ENCODE peak calls at places on chromosome 16, in six cellular contexts. C, M, L, H, N and J are unnamed samples.

GRCh38 chr16:9077001-9077809 is 14.2 kb upstream of the HAPSTR1 start:
- DNase-seq in C (no peak), N (no peak), M (peak; percentile 88), L (peak; percentile 79), H (peak; percentile 47), J (no peak)

GRCh38 chr16:17194190-17194780 is 276.5 kb downstream of the XYLT1 start:
- DNase-seq in L (peak; percentile 16), H (peak; percentile 24), N (peak; percentile 66), C (no peak), M (no peak), J (peak; percentile 58)

GRCh38 chr16:65372171-65372570 is 250.3 kb upstream of the CDH11 start:
- DNase-seq in H (no peak), L (no peak), C (no peak), N (no peak), M (peak; percentile 31), J (no peak)

GRCh38 chr16:14301150-14302030 is 230.3 kb downstream of the MRTFB start:
- DNase-seq in N (no peak), L (peak; percentile 79), M (peak; percentile 41), C (peak; percentile 12), H (no peak), J (peak; percentile 59)

GRCh38 chr16:2190659-2191445 is 5.6 kb downstream of the CASKIN1 start:
- DNase-seq in L (no peak), N (no peak), M (no peak), H (no peak), C (no peak), J (no peak)

GRCh38 chr16:74503412-74503811 is 82.1 kb upstream of the CLEC18B start:
- DNase-seq in L (no peak), H (no peak), C (no peak), N (no peak), M (no peak), J (no peak)

GRCh38 chr16:12413393-12413792 is 390.3 kb downstream of the CPPED1 start:
- DNase-seq in L (no peak), N (no peak), C (no peak), H (no peak), M (no peak), J (no peak)

GRCh38 chr16:11629071-11630030 is 38.9 kb upstream of the SNN start:
- DNase-seq in C (no peak), L (no peak), H (no peak), M (no peak), N (peak; percentile 68), J (no peak)

GRCh38 chr16:27448531-27449433 is 46.8 kb downstream of the IL21R start:
- DNase-seq in L (no peak), H (no peak), C (no peak), M (no peak), N (no peak), J (no peak)

GRCh38 chr16:68298907-68299515 is 11.7 kb downstream of the SLC7A6OS start:
- DNase-seq in L (no peak), C (no peak), M (peak; percentile 96), H (no peak), N (no peak), J (no peak)

GRCh38 chr16:6674071-6674470 is 658.6 kb upstream of the RBFOX1 start:
- DNase-seq in N (no peak), C (no peak), M (no peak), L (no peak), H (no peak), J (no peak)

GRCh38 chr16:24838554-24839266 is 7.1 kb upstream of the SLC5A11 start:
- DNase-seq in H (no peak), N (no peak), C (peak; percentile 91), L (peak; percentile 80), M (peak; percentile 69), J (no peak)

GRCh38 chr16:69309316-69309715 is 1.8 kb upstream of the VPS4A start:
- DNase-seq in M (no peak), N (no peak), H (no peak), C (peak; percentile 26), L (no peak), J (no peak)

GRCh38 chr16:29857133-29857760 is 5.8 kb downstream of the CDIPT start:
- DNase-seq in N (no peak), H (no peak), L (no peak), M (no peak), C (no peak), J (no peak)

GRCh38 chr16:49340466-49340865 is 33.1 kb upstream of the C16orf78 start:
- DNase-seq in N (no peak), M (no peak), C (no peak), H (no peak), L (no peak), J (no peak)

GRCh38 chr16:47311738-47312505 is 148.9 kb downstream of the ITFG1 start:
- DNase-seq in N (no peak), H (peak; percentile 6), C (peak; percentile 32), L (peak; percentile 10), M (peak; percentile 85), J (no peak)

GRCh38 chr16:46801428-46802049 is 29.4 kb downstream of the C16orf87 start:
- DNase-seq in N (no peak), L (peak; percentile 37), M (peak; percentile 26), H (no peak), C (peak; percentile 18), J (no peak)

GRCh38 chr16:14215941-14216340 is 144.8 kb downstream of the MRTFB start:
- DNase-seq in M (no peak), C (no peak), N (no peak), L (no peak), H (no peak), J (no peak)

GRCh38 chr16:9969580-9969979 is 212.6 kb downstream of the GRIN2A start:
- DNase-seq in L (no peak), C (no peak), M (no peak), H (no peak), N (no peak), J (no peak)

GRCh38 chr16:73232555-73233422 is 184.9 kb upstream of the ZFHX3 start:
- DNase-seq in L (peak; percentile 92), H (peak; percentile 36), M (no peak), N (no peak), C (no peak), J (peak; percentile 60)

GRCh38 chr16:81380932-81381331 is 63.7 kb upstream of the CMIP start:
- DNase-seq in L (no peak), H (no peak), M (no peak), C (no peak), N (no peak), J (no peak)

GRCh38 chr16:763386-763785 is 2.9 kb downstream of the MSLN start:
- DNase-seq in L (peak; percentile 49), C (no peak), M (no peak), N (no peak), H (no peak), J (no peak)

GRCh38 chr16:26316683-26317464 is 625.1 kb downstream of the HS3ST4 start:
- DNase-seq in C (no peak), N (no peak), L (no peak), H (no peak), M (no peak), J (no peak)

GRCh38 chr16:17305694-17306093 is 165.1 kb downstream of the XYLT1 start:
- DNase-seq in M (no peak), L (no peak), H (no peak), C (no peak), N (no peak), J (no peak)

GRCh38 chr16:13264749-13265552 is 363.6 kb downstream of the SHISA9 start:
- DNase-seq in N (no peak), L (no peak), H (no peak), C (no peak), M (no peak), J (no peak)

GRCh38 chr16:69893086-69893485 is 58.0 kb upstream of the CLEC18A start:
- DNase-seq in H (no peak), C (no peak), M (no peak), N (no peak), L (no peak), J (no peak)

GRCh38 chr16:28974007-28974436 is 556 bp upstream of the SPNS1 start:
- DNase-seq in L (peak; percentile 73), C (peak; percentile 68), M (peak; percentile 61), H (peak; percentile 23), N (peak; percentile 67), J (peak; percentile 60)

GRCh38 chr16:53220585-53220984 is 165.8 kb downstream of the CHD9 start:
- DNase-seq in C (peak; percentile 71), L (peak; percentile 49), H (no peak), N (no peak), M (no peak), J (no peak)

GRCh38 chr16:30185141-30185682 is 1.8 kb downstream of the CORO1A start:
- DNase-seq in C (no peak), H (no peak), L (no peak), N (peak; percentile 47), M (no peak), J (no peak)

GRCh38 chr16:31476305-31477219 is 4.6 kb downstream of the TGFB1I1 start:
- DNase-seq in M (no peak), L (no peak), C (no peak), H (no peak), N (peak; percentile 94), J (no peak)

GRCh38 chr16:27779719-27780161 is 229.8 kb downstream of the KATNIP start:
- DNase-seq in N (peak; percentile 66), M (peak; percentile 46), L (peak; percentile 33), C (no peak), H (no peak), J (peak; percentile 60)

GRCh38 chr16:67526149-67526732 is 2.4 kb upstream of the RIPOR1 start:
- DNase-seq in L (no peak), C (no peak), N (no peak), M (peak; percentile 78), H (no peak), J (no peak)

GRCh38 chr16:48432136-48432535 is 46.9 kb upstream of the SIAH1 start:
- DNase-seq in C (no peak), H (no peak), M (peak; percentile 16), L (no peak), N (no peak), J (no peak)

GRCh38 chr16:57299719-57300386 is 15.4 kb upstream of the PLLP start:
- DNase-seq in C (peak; percentile 95), L (peak; percentile 97), H (peak; percentile 90), N (peak; percentile 89), M (peak; percentile 91), J (peak; percentile 91)
- H3K4me3 ChIP-seq in C (peak overlapping the region; percentile 23), L (peak overlapping the region; percentile 46), H (peak overlapping the region; percentile 32), N (peak overlapping the region; percentile 56), M (peak overlapping the region; percentile 68), J (peak overlapping the region; percentile 41)

GRCh38 chr16:22424161-22424937 is 49.9 kb upstream of the CDR2 start:
- DNase-seq in N (no peak), M (no peak), C (no peak), H (no peak), L (no peak), J (peak; percentile 76)
- TF ChIP-seq CTCF in N (no peak), M (no peak), C (no peak), H (no peak), L (no peak), J (no peak)

DNA sequence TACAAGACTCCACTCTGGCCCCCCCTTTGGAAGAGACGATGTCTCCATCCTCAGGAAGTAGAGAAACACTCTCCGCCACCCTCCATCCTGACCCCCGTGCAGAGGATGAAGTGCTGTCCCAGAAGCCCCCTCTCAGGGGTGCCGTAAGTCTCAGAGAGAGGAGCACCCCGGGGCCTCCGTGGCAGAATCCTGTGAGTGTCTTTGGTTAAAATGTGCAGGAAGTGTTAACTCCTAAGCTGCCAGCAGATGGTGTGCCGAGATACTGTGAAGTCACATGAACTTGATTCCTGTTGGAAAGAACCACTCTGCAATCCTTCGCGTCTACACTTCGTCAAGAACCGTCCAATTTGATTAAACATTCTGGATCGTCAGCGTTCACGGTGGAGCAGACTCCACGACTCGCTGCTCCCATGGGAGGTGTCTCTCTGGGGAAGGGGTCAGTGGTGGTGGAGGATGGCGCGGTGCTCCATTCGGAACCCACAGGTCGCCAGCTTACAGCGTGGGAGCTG is 5.6 kb downstream of the BANP start:
- DNase-seq in M (peak; percentile 71), C (peak; percentile 54), H (no peak), L (peak; percentile 57), N (no peak), J (no peak)
- H3K4me3 ChIP-seq in M (no peak overlapping the region), C (no peak overlapping the region), H (no peak overlapping the region), L (no peak overlapping the region), N (peak overlapping the region; percentile 15), J (no peak overlapping the region)

GRCh38 chr16:87203060-87203656 is 114.0 kb downstream of the C16orf95 start:
- DNase-seq in L (peak; percentile 84), C (peak; percentile 77), H (peak; percentile 85), M (peak; percentile 56), N (peak; percentile 77), J (no peak)
- TF ChIP-seq CTCF in L (peak; percentile 92), C (peak; percentile 97), H (peak; percentile 100), M (peak; percentile 83), N (peak; percentile 85), J (no peak)